ENCODE peak calls at places on chromosomes 3 and 15, in four cellular contexts. One of them, this sample, is unnamed.

GRCh38 chr3:25982756-25983155 is 192.9 kb downstream of the OXSM start:
- DNase-seq in putamen: no peak
- DNase-seq in tibial nerve: no peak
- DNase-seq in hippocampal formation: no peak
- DNase-seq in this sample: no peak

GRCh38 chr3:179671709-179672337 is 19.0 kb downstream of the USP13 start:
- DNase-seq in putamen: no peak
- DNase-seq in tibial nerve: no peak
- DNase-seq in hippocampal formation: no peak
- DNase-seq in this sample: no peak

GRCh38 chr15:60396964-60397771 is 618 bp downstream of the ANXA2 start:
- DNase-seq in putamen: no peak
- DNase-seq in tibial nerve: peak
- DNase-seq in hippocampal formation: no peak
- DNase-seq in this sample: no peak

GRCh38 chr3:127440384-127440783 is 150.1 kb downstream of the TPRA1 start:
- DNase-seq in putamen: no peak
- DNase-seq in tibial nerve: no peak
- DNase-seq in hippocampal formation: no peak
- DNase-seq in this sample: no peak

GRCh38 chr15:25391971-25392733 is 46.7 kb downstream of the UBE3A start:
- DNase-seq in putamen: no peak
- DNase-seq in tibial nerve: no peak
- DNase-seq in hippocampal formation: no peak
- DNase-seq in this sample: no peak

GRCh38 chr3:138363322-138363721 is 14.9 kb downstream of the MRAS start:
- DNase-seq in putamen: no peak
- DNase-seq in tibial nerve: no peak
- DNase-seq in hippocampal formation: no peak
- DNase-seq in this sample: no peak

GRCh38 chr15:85800460-85801123 is 5.9 kb upstream of the KLHL25 start:
- DNase-seq in putamen: no peak
- DNase-seq in tibial nerve: no peak
- DNase-seq in hippocampal formation: no peak
- DNase-seq in this sample: no peak

GRCh38 chr3:66363133-66363532 is 137.7 kb downstream of the LRIG1 start:
- DNase-seq in putamen: no peak
- DNase-seq in tibial nerve: no peak
- DNase-seq in hippocampal formation: no peak
- DNase-seq in this sample: no peak

GRCh38 chr15:70376929-70377691 is 279.4 kb upstream of the TLE3 start:
- DNase-seq in putamen: no peak
- DNase-seq in tibial nerve: peak
- DNase-seq in hippocampal formation: no peak
- DNase-seq in this sample: peak

GRCh38 chr3:81439088-81439487 is 322.4 kb downstream of the GBE1 start:
- DNase-seq in putamen: no peak
- DNase-seq in tibial nerve: no peak
- DNase-seq in hippocampal formation: no peak
- DNase-seq in this sample: no peak

GRCh38 chr3:29240248-29240647 is 40.6 kb upstream of the RBMS3 start:
- DNase-seq in putamen: no peak
- DNase-seq in tibial nerve: no peak
- DNase-seq in hippocampal formation: no peak
- DNase-seq in this sample: no peak

GRCh38 chr15:86284630-86285029 is 205.0 kb downstream of the AGBL1 start:
- DNase-seq in putamen: no peak
- DNase-seq in tibial nerve: no peak
- DNase-seq in hippocampal formation: no peak
- DNase-seq in this sample: no peak

GRCh38 chr15:74817370-74817737 is 4.7 kb downstream of the LMAN1L start:
- DNase-seq in putamen: no peak
- DNase-seq in tibial nerve: no peak
- DNase-seq in hippocampal formation: no peak
- DNase-seq in this sample: peak

GRCh38 chr3:195240939-195241338 is 30.0 kb downstream of the XXYLT1 start:
- DNase-seq in putamen: no peak
- DNase-seq in tibial nerve: no peak
- DNase-seq in hippocampal formation: no peak
- DNase-seq in this sample: peak

GRCh38 chr15:87570186-87570585 is 686.4 kb downstream of the NTRK3 start:
- DNase-seq in putamen: no peak
- DNase-seq in tibial nerve: no peak
- DNase-seq in hippocampal formation: no peak
- DNase-seq in this sample: no peak

GRCh38 chr15:68818671-68819450 is 1.8 kb downstream of the ANP32A start:
- DNase-seq in putamen: peak
- DNase-seq in tibial nerve: peak
- DNase-seq in hippocampal formation: peak
- DNase-seq in this sample: peak

GRCh38 chr3:29427266-29428103 is 146.6 kb downstream of the RBMS3 start:
- DNase-seq in putamen: no peak
- DNase-seq in tibial nerve: no peak
- DNase-seq in hippocampal formation: no peak
- DNase-seq in this sample: peak

GRCh38 chr15:68797157-68797556 is 23.5 kb downstream of the ANP32A start:
- DNase-seq in putamen: no peak
- DNase-seq in tibial nerve: no peak
- DNase-seq in hippocampal formation: no peak
- DNase-seq in this sample: no peak

GRCh38 chr3:172647823-172648222 is 63.0 kb downstream of the NCEH1 start:
- DNase-seq in putamen: no peak
- DNase-seq in tibial nerve: no peak
- DNase-seq in hippocampal formation: no peak
- DNase-seq in this sample: no peak

GRCh38 chr3:170690133-170690981 is 104.5 kb upstream of the SLC7A14 start:
- DNase-seq in putamen: peak
- DNase-seq in tibial nerve: peak
- DNase-seq in hippocampal formation: peak
- DNase-seq in this sample: peak

GRCh38 chr15:68528891-68529290 is 49.9 kb upstream of the CORO2B start:
- DNase-seq in putamen: no peak
- DNase-seq in tibial nerve: no peak
- DNase-seq in hippocampal formation: no peak
- DNase-seq in this sample: no peak

GRCh38 chr3:106813742-106814141 is 563.5 kb upstream of the CCDC54 start:
- DNase-seq in putamen: no peak
- DNase-seq in tibial nerve: no peak
- DNase-seq in hippocampal formation: no peak
- DNase-seq in this sample: no peak

GRCh38 chr3:70597312-70597711 is 284.9 kb upstream of the MDFIC2 start:
- DNase-seq in putamen: no peak
- DNase-seq in tibial nerve: no peak
- DNase-seq in hippocampal formation: no peak
- DNase-seq in this sample: no peak

GRCh38 chr15:86483936-86484335 is 404.3 kb downstream of the AGBL1 start:
- DNase-seq in putamen: no peak
- DNase-seq in tibial nerve: no peak
- DNase-seq in hippocampal formation: no peak
- DNase-seq in this sample: no peak

GRCh38 chr3:51759203-51759602 is 19.8 kb downstream of the IQCF6 start:
- DNase-seq in putamen: no peak
- DNase-seq in tibial nerve: no peak
- DNase-seq in hippocampal formation: no peak
- DNase-seq in this sample: no peak

GRCh38 chr3:95408464-95408862 is 1345.6 kb downstream of the NSUN3 start:
- DNase-seq in putamen: no peak
- DNase-seq in tibial nerve: no peak
- DNase-seq in hippocampal formation: no peak
- DNase-seq in this sample: no peak

GRCh38 chr3:186502942-186503712 is 41.1 kb downstream of the CRYGS start:
- DNase-seq in putamen: no peak
- DNase-seq in tibial nerve: no peak
- DNase-seq in hippocampal formation: no peak
- DNase-seq in this sample: no peak

GRCh38 chr3:54870423-54870822 is 57.4 kb downstream of the LRTM1 start:
- DNase-seq in putamen: peak
- DNase-seq in tibial nerve: peak
- DNase-seq in hippocampal formation: peak
- DNase-seq in this sample: peak

GRCh38 chr15:66743703-66744536 is 41.9 kb downstream of the SMAD6 start:
- DNase-seq in putamen: no peak
- DNase-seq in tibial nerve: peak
- DNase-seq in hippocampal formation: no peak
- DNase-seq in this sample: no peak

GRCh38 chr15:34084086-34084485 is 17.6 kb downstream of the EMC7 start:
- DNase-seq in putamen: no peak
- DNase-seq in tibial nerve: no peak
- DNase-seq in hippocampal formation: peak
- DNase-seq in this sample: peak

GRCh38 chr3:190217081-190217480 is 96.4 kb upstream of the P3H2 start:
- DNase-seq in putamen: no peak
- DNase-seq in tibial nerve: no peak
- DNase-seq in hippocampal formation: no peak
- DNase-seq in this sample: no peak

GRCh38 chr3:194034556-194035336 is 101.2 kb upstream of the HES1 start:
- DNase-seq in putamen: no peak
- DNase-seq in tibial nerve: no peak
- DNase-seq in hippocampal formation: no peak
- DNase-seq in this sample: no peak

GRCh38 chr3:184384342-184384741 is 4.5 kb downstream of the CHRD start:
- DNase-seq in putamen: no peak
- DNase-seq in tibial nerve: no peak
- DNase-seq in hippocampal formation: no peak
- DNase-seq in this sample: no peak

GRCh38 chr3:5585085-5585484 is 397.6 kb downstream of the EDEM1 start:
- DNase-seq in putamen: no peak
- DNase-seq in tibial nerve: no peak
- DNase-seq in hippocampal formation: no peak
- DNase-seq in this sample: no peak

GRCh38 chr3:104066658-104067057 is 1300.1 kb upstream of the ALCAM start:
- DNase-seq in putamen: no peak
- DNase-seq in tibial nerve: no peak
- DNase-seq in hippocampal formation: no peak
- DNase-seq in this sample: no peak

GRCh38 chr15:31365032-31365654 is 38.5 kb downstream of the KLF13 start:
- DNase-seq in putamen: no peak
- DNase-seq in tibial nerve: no peak
- DNase-seq in hippocampal formation: no peak
- DNase-seq in this sample: no peak

GRCh38 chr3:124298951-124299350 is 307.0 kb upstream of the ROPN1 start:
- DNase-seq in putamen: no peak
- DNase-seq in tibial nerve: no peak
- DNase-seq in hippocampal formation: no peak
- DNase-seq in this sample: no peak

GRCh38 chr15:43505723-43506122 is 11.7 kb upstream of the MAP1A start:
- DNase-seq in putamen: no peak
- DNase-seq in tibial nerve: no peak
- DNase-seq in hippocampal formation: no peak
- DNase-seq in this sample: no peak

This sample was measured in Ammon's horn.